ENCODE peak calls at places on chromosomes 13 and 19, in seven cellular contexts. X, K, U, O, Y, N and D are unnamed samples.

GRCh38 chr13:42041017-42041683 is 7.3 kb upstream of the DGKH start:
- DNase-seq in Y (no peak), K (peak; percentile 86), N (peak; percentile 61), U (peak; percentile 54), O (peak; percentile 46), X (peak; percentile 46), D (no peak)

GRCh38 chr19:2488405-2488941 is 12.5 kb downstream of the GADD45B start:
- DNase-seq in O (no peak), K (no peak), N (no peak), Y (no peak), X (no peak), U (no peak), D (no peak)

GRCh38 chr19:58170860-58171259 is 12.0 kb upstream of the ZNF274 start:
- DNase-seq in N (peak; percentile 71), Y (no peak), O (no peak), X (no peak), U (no peak), K (no peak), D (no peak)

GRCh38 chr13:110434629-110435028 is 126.9 kb downstream of the RAB20 start:
- DNase-seq in U (no peak), X (no peak), O (no peak), Y (no peak), K (no peak), N (no peak), D (no peak)

GRCh38 chr19:4523306-4524110 is 5.2 kb upstream of the PLIN4 start:
- DNase-seq in U (peak; percentile 34), K (peak; percentile 91), Y (no peak), N (peak; percentile 57), X (peak; percentile 29), O (peak; percentile 36), D (no peak)

GRCh38 chr19:1156305-1156801 is 17.7 kb downstream of the SBNO2 start:
- DNase-seq in O (no peak), X (no peak), N (peak; percentile 60), K (peak; percentile 72), Y (no peak), U (peak; percentile 39), D (no peak)

GRCh38 chr13:90232291-90232690 is 1115.2 kb upstream of the MIR17HG start:
- DNase-seq in X (no peak), K (no peak), O (no peak), U (no peak), N (no peak), Y (no peak), D (no peak)

GRCh38 chr13:73303858-73304257 is 245.1 kb downstream of the KLF5 start:
- DNase-seq in O (no peak), U (no peak), X (no peak), N (no peak), Y (no peak), K (no peak), D (no peak)

GRCh38 chr13:30735025-30735967 is at the start of gene ALOX5AP:
- DNase-seq in U (no peak), Y (no peak), K (no peak), N (no peak), X (peak; percentile 94), O (no peak), D (no peak)

GRCh38 chr13:43303040-43303729 is 279.8 kb downstream of the DNAJC15 start:
- DNase-seq in O (peak; percentile 80), K (no peak), Y (peak; percentile 59), U (peak; percentile 81), X (peak; percentile 3), N (peak; percentile 48), D (peak; percentile 52)

GRCh38 chr19:12137541-12137940 is 2.6 kb downstream of the ZNF20 start:
- DNase-seq in N (no peak), K (no peak), X (no peak), U (no peak), Y (no peak), O (no peak), D (no peak)

GRCh38 chr19:12139309-12139708 is 841 bp downstream of the ZNF20 start:
- DNase-seq in X (no peak), U (peak; percentile 9), K (no peak), O (no peak), Y (no peak), N (no peak), D (no peak)

GRCh38 chr19:12141405-12141736 is 1.2 kb upstream of the ZNF20 start:
- DNase-seq in N (no peak), K (no peak), Y (no peak), O (no peak), X (no peak), U (no peak), D (no peak)

GRCh38 chr19:12139885-12140544 is at the start of gene ZNF20:
- DNase-seq in N (peak; percentile 41), O (peak; percentile 93), U (peak; percentile 89), Y (peak; percentile 72), X (peak; percentile 97), K (peak; percentile 98), D (peak; percentile 83)

DNA sequence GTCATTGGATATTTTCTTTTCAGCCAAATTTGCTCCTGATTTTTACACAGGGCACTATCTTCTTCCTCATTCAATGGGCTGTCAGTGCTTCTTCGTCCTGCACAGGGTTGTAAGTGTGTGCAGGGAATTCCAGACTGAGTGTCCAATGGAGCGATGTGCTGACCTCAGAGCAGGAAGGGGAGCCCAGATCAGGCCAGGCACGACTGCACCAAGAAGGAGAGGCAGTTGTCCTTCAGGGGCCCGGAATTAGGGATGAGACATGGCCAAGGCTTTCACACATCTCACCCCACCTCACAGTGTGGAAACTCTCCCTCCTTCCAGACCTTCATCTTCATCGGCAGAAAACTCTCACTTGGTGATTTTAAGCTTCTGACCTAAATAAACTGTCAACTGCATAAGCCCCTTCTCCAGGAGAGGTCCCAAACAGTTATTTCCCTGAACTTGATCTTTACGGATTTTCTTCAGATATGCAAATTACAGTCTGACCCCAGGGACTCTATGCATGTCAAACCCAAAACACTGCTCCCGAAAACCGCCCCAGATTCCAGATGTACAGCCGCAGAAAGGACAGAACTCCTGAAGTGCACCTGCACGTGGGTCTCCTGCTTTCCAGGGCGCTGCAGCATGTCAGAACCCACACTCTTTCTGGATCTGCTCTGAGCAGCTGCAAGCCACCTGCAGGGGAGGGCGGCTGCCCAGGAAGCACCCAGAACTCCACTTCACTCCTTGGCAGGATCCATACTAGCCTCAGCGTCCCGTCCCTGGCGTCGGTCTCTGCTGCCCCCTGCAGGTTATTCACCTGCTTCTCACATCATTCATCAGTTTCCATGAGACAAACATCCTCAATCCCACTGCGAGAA is 625 bp upstream of the ZNF20 start:
- DNase-seq in U (peak; percentile 84), K (peak; percentile 95), X (peak; percentile 90), Y (peak; percentile 65), N (peak; percentile 34), O (peak; percentile 84), D (peak; percentile 55)
- H3K4me3 ChIP-seq in U (peak overlapping the region; percentile 83), K (peak overlapping the region; percentile 77), X (peak overlapping the region; percentile 91), Y (peak overlapping the region; percentile 70), N (no peak overlapping the region), O (peak overlapping the region; percentile 61), D (peak overlapping the region; percentile 90)

GRCh38 chr19:6826281-6826920 is 53.9 kb downstream of the VAV1 start:
- DNase-seq in Y (no peak), O (no peak), X (no peak), N (no peak), K (no peak), U (no peak), D (no peak)

GRCh38 chr19:6825076-6825774 is 52.7 kb downstream of the VAV1 start:
- DNase-seq in N (no peak), O (no peak), X (no peak), Y (no peak), K (no peak), U (no peak), D (no peak)

GRCh38 chr19:6832412-6832811 is 55.0 kb upstream of the ADGRE1 start:
- DNase-seq in U (no peak), X (no peak), K (no peak), Y (no peak), O (no peak), N (no peak), D (no peak)

GRCh38 chr19:6828306-6828697 is 55.8 kb downstream of the VAV1 start:
- DNase-seq in U (no peak), N (peak; percentile 84), K (no peak), X (no peak), Y (no peak), O (no peak), D (no peak)

DNA sequence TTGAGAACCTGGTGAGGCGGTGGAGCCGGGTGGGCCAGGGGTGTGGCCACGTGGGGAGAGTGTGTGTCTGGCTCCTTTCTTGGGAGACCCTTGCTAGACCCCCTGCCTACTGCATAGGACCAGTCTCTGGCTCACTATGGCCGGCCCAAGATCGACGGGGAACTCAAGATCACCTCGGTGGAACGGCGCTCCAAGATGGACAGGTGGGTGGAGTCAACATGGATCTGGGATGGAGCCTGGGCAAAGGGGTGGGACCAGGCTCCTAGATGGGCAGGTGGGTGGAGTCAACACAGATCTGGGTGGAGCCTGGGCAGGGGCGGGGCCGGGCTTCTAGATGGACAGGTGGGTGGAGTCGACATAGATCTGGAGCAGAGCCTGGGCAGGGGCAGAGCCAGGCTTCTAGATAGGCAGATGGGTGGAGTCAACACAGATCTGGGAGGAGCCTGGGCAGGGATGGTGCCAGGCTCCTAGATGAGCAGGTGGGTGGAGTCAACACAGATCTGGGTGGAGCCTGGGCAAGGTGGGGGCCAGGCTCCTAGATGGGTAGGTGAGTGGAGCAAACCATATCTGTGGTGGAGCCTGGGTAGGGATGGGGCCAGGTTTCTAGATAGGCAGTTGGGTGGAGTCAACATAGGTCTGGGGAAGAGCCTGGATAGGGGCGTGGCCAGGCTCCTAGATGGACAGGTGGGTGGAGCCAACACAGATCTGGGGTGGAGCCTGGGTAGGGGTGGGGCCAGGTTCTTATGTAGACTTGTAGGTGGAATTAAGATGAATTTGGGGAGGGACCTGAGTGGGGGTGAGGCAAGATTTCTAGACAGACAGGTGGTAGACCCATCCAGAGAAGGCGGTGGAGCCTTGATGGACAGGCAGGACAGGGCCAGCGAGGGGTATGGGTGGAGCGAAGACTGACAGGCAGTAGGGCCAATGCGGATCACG is 56.5 kb downstream of the VAV1 start:
- DNase-seq in N (peak; percentile 95), O (no peak), U (no peak), Y (no peak), X (peak; percentile 37), K (no peak), D (no peak)
- H3K4me3 ChIP-seq in N (peak overlapping the region; percentile 63), O (no peak overlapping the region), U (no peak overlapping the region), Y (no peak overlapping the region), X (no peak overlapping the region), K (no peak overlapping the region), D (no peak overlapping the region)

DNA sequence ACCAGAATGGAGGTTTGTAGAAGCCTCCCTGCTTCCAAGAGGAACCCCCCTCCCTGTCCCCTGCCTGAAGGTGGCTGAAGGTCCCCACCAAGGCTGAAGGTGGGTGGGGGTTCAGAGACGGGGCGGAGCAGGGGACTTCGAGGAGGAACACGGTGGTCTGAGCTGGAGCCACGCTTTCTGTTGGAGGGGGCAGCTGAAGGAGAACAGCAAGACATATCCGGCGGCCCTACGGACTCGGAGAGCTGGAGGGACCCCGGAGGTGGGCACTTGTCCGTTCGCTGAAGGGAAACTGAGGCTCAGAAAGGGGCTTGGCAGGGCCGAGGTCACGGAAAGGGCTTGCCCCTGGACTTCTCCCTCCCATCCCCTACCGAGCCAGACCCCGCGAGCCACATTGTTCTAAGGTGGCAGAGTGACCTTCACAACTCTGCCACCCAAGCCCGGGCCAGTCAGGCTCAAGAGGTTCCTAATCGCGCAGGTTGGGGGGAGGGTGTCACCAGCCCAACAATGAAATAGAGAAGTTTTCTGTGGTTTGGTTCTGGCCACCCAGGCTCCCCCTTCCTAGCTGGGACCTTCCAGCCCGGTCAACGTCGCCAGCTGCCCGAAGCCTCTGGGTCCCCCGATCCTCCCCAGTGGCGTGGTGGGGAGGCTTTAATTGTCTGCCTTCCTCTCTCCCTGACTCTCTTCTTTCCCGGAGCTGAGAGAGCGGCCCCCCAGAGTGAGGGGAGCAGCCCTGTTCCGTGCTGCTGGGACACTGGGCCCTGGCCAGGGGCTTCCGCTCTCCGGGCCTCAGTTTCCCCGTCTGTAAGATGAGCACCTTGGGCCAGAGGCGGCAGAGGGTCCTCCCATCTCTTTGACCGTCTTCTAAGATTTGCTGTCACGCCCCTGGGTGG is 15.5 kb upstream of the KCNN1 start:
- DNase-seq in N (no peak), X (peak; percentile 23), Y (no peak), K (no peak), U (no peak), O (no peak), D (no peak)
- H3K4me3 ChIP-seq in N (peak overlapping the region; percentile 41), X (no peak overlapping the region), Y (no peak overlapping the region), K (no peak overlapping the region), U (no peak overlapping the region), O (no peak overlapping the region), D (no peak overlapping the region)

GRCh38 chr19:56193981-56194380 is 3.6 kb downstream of the ZSCAN5B start:
- DNase-seq in X (no peak), U (no peak), K (no peak), O (no peak), N (no peak), Y (no peak), D (no peak)
- H3K4me3 ChIP-seq in X (no peak overlapping the region), U (no peak overlapping the region), K (no peak overlapping the region), O (no peak overlapping the region), N (no peak overlapping the region), Y (no peak overlapping the region), D (no peak overlapping the region)